ENCODE peak calls at places on chromosome 21, in nine cellular contexts. J is tibial artery, N is body of pancreas, W is keratinocyte, C is PC-3, K is upper lobe of right lung, V is adipocyte, L is transverse colon, Q is mucosa of descending colon. D is an unnamed sample. For H3K4me1 and H3K36me3, the result is how much of the 10 kb centered on the place peaks cover.

GRCh38 chr21:18493420-18493819 is 89.8 kb upstream of the TMPRSS15 start:
- DNase-seq in J (no peak), N (no peak), W (peak), C (peak), K (no peak), V (no peak), L (no peak), Q (no peak), D (no peak)

GRCh38 chr21:15000076-15000475 is 64.7 kb downstream of the NRIP1 start:
- DNase-seq in J (no peak), N (no peak), W (no peak), C (peak), K (no peak), V (peak), L (no peak), Q (no peak), D (no peak)

GRCh38 chr21:34885636-34886553 is 163.2 kb downstream of the RUNX1 start:
- DNase-seq in J (no peak), N (no peak), W (no peak), C (peak), K (no peak), V (peak), L (peak), Q (no peak), D (no peak)

GRCh38 chr21:35484032-35484431 is 434.9 kb upstream of the RUNX1 start:
- DNase-seq in J (no peak), N (no peak), W (no peak), C (no peak), K (no peak), V (no peak), L (no peak), Q (no peak), D (no peak)

GRCh38 chr21:35268817-35269216 is 219.7 kb upstream of the RUNX1 start:
- DNase-seq in J (no peak), N (no peak), W (no peak), C (no peak), K (no peak), V (no peak), L (no peak), Q (no peak), D (no peak)

GRCh38 chr21:21196848-21197247 is 198.6 kb downstream of the NCAM2 start:
- DNase-seq in J (no peak), N (no peak), W (no peak), C (no peak), K (no peak), V (no peak), L (no peak), Q (no peak), D (no peak)

GRCh38 chr21:28298251-28298672 is 694.4 kb downstream of the LTN1 start:
- DNase-seq in J (no peak), N (no peak), W (no peak), C (peak), K (no peak), V (peak), L (no peak), Q (no peak), D (no peak)

GRCh38 chr21:34351786-34352241 is 12.0 kb upstream of the KCNE2 start:
- DNase-seq in J (no peak), N (peak), W (no peak), C (peak), K (no peak), V (peak), L (peak), Q (no peak), D (no peak)

GRCh38 chr21:29717659-29718058 is 222.1 kb downstream of the GRIK1 start:
- DNase-seq in J (no peak), N (no peak), W (no peak), C (no peak), K (no peak), V (no peak), L (no peak), Q (no peak), D (no peak)

GRCh38 chr21:28833181-28833580 is 159.5 kb downstream of the LTN1 start:
- DNase-seq in J (no peak), N (no peak), W (no peak), C (peak), K (no peak), V (no peak), L (no peak), Q (no peak), D (no peak)

GRCh38 chr21:18646114-18646513 is 242.5 kb upstream of the TMPRSS15 start:
- DNase-seq in J (no peak), N (no peak), W (no peak), C (no peak), K (no peak), V (no peak), L (no peak), Q (no peak), D (no peak)

GRCh38 chr21:23401278-23401677 is 2206.0 kb downstream of the MRPL39 start:
- DNase-seq in J (no peak), N (no peak), W (no peak), C (peak), K (no peak), V (no peak), L (no peak), Q (no peak), D (no peak)

GRCh38 chr21:33976082-33976979 is 60.7 kb upstream of the ATP5PO start:
- DNase-seq in J (peak), N (peak), W (peak), C (peak), K (no peak), V (peak), L (peak), Q (no peak), D (no peak)

GRCh38 chr21:34006603-34007168 is 66.7 kb upstream of the MRPS6 start:
- DNase-seq in J (no peak), N (no peak), W (no peak), C (no peak), K (no peak), V (no peak), L (no peak), Q (no peak), D (no peak)

GRCh38 chr21:25964009-25964408 is 206.6 kb downstream of the APP start:
- DNase-seq in J (no peak), N (peak), W (no peak), C (peak), K (no peak), V (no peak), L (no peak), Q (no peak), D (no peak)

GRCh38 chr21:19609611-19610010 is 1206.0 kb upstream of the TMPRSS15 start:
- DNase-seq in J (no peak), N (no peak), W (no peak), C (peak), K (no peak), V (no peak), L (no peak), Q (no peak), D (no peak)

DNA sequence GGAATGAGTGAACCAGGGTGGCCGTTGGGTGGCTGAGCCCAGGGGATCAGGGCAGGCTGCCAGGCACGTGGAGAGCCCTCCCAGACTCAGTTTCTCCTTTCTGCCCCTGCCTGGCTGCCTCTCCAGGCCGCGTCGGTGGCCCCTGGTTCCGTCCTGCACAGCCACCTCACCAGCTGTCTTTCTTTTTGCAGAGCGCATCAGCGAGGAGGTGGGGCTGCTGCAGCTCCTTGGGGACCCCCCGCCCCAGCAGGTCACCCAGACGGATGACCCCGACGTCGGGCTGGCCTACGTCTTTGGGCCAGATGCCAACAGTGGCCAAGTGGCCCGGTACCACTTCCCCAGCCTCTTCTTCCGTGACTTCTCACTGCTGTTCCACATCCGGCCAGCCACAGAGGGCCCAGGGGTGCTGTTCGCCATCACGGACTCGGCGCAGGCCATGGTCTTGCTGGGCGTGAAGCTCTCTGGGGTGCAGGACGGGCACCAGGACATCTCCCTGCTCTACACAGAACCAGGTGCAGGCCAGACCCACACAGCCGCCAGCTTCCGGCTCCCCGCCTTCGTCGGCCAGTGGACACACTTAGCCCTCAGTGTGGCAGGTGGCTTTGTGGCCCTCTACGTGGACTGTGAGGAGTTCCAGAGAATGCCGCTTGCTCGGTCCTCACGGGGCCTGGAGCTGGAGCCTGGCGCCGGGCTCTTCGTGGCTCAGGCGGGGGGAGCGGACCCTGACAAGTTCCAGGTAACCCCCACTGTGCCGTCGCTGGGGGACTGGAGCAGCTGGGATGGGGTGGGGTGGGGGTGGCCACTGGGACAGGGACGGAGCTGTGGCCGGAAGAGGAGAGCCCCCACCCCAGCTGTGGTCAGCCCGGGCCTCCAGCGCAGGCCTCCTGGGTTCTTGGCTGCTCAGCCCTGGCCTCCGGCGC is 63.3 kb downstream of the COL18A1 start:
- DNase-seq in J (no peak), N (no peak), W (no peak), C (no peak), K (peak), V (no peak), L (no peak), Q (peak), D (peak)
- H3K4me1 ChIP-seq in J (under half), N (under half), W (under half), C (under half), K (under half), V (under half), L (under half), Q (under half), D (under half)

GRCh38 chr21:32666258-32666657 is 54.1 kb upstream of the CFAP298 start:
- DNase-seq in J (no peak), N (no peak), W (no peak), C (no peak), K (no peak), V (peak), L (no peak), Q (no peak), D (no peak)
- H3K36me3 ChIP-seq in J (half or more), N (under half), W (under half), C (under half), K (half or more), V (under half), L (half or more), Q (under half), D (under half)

GRCh38 chr21:36551326-36551725 is 71.4 kb upstream of the CLDN14 start:
- DNase-seq in J (no peak), N (no peak), W (no peak), C (no peak), K (no peak), V (no peak), L (no peak), Q (no peak), D (no peak)

GRCh38 chr21:36549470-36549869 is 69.5 kb upstream of the CLDN14 start:
- DNase-seq in J (peak), N (no peak), W (no peak), C (no peak), K (no peak), V (no peak), L (no peak), Q (no peak), D (no peak)

GRCh38 chr21:36552458-36552800 is 72.5 kb upstream of the CLDN14 start:
- DNase-seq in J (no peak), N (no peak), W (no peak), C (no peak), K (no peak), V (no peak), L (no peak), Q (no peak), D (no peak)

GRCh38 chr21:36551731-36552457 is 72.0 kb upstream of the CLDN14 start:
- DNase-seq in J (peak), N (no peak), W (no peak), C (no peak), K (no peak), V (peak), L (no peak), Q (no peak), D (no peak)

DNA sequence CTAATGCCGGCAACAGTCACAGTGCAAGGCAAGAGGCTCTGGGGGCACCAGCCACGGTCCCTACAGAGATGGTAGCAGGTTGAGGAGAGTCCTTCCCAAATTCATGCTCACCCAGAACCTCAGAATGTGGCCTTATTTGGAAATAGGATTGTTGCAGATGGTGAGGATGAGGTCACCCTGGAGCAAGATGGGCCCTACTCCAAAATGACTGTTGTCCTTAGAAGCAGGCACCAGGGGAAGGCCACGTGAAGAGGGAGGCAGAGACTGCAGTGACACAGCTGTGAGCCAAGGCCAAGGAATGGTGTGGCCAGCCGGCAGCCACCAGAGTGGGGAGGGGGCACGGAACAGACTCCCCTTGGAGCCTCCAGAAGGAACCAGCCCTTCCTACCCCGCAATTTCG is 70.8 kb upstream of the CLDN14 start:
- DNase-seq in J (peak), N (no peak), W (no peak), C (no peak), K (no peak), V (no peak), L (no peak), Q (no peak), D (no peak)
- H3K4me1 ChIP-seq in J (under half), N (under half), W (under half), C (under half), K (under half), V (under half), L (under half), Q (under half), D (under half)

DNA sequence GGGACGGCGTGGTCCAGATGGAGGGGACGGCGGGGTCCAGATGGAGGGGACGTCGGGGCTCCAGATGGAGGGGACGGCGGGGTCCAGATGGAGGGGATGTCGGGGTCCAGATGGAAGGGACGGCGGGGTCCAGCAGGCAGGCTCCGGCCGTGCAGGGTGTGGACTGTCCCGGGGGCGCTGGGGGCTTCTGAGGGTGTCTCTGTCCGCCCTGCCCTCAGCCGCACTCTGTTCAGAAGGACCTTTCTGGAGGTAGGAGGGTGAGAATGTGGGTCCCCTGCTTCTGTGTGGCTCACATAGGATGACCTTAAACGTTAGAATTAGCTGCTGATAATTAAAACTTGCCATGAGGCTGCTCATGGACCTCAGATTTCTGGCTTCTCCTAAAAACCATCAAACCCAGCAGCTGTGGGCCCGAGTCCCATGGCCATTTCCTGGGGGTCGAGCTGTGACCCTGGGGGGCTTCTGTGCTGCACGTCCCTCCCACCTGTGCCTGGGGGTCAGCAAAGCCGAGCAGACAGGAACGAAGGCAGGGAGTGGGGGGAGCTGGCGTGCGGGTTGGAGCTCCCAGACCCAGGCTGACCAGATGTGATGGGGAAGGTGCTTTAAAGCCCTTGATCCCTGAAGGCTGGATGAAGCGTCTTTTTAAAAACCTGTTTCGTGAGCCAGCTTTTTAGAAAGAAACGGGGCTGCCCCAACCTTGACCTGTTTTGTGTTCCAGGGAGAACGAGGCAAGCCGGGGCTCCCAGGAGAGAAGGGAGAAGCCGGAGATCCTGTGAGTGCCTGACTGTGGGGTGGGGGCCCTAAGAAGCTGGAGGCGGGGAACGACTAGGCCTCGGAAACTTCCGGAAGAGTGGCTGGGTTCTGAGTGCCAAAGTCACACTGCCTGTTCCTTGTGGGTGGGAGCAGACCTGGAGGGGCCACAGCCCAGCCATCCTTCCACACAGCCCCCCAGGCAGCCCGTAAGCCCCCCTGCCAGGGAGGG is 7.1 kb downstream of the COL6A1 start:
- DNase-seq in J (no peak), N (no peak), W (no peak), C (no peak), K (peak), V (no peak), L (no peak), Q (peak), D (peak)
- H3K36me3 ChIP-seq in J (half or more), N (under half), W (under half), C (under half), K (under half), V (half or more), L (under half), Q (under half), D (under half)

GRCh38 chr21:44847261-44848056 is 26.0 kb downstream of the PTTG1IP start:
- DNase-seq in J (peak), N (no peak), W (no peak), C (no peak), K (peak), V (no peak), L (no peak), Q (no peak), D (peak)

GRCh38 chr21:44850905-44851657 is 22.4 kb downstream of the PTTG1IP start:
- DNase-seq in J (peak), N (no peak), W (no peak), C (no peak), K (peak), V (no peak), L (no peak), Q (no peak), D (peak)

GRCh38 chr21:44849616-44850130 is 23.8 kb downstream of the PTTG1IP start:
- DNase-seq in J (peak), N (no peak), W (no peak), C (no peak), K (peak), V (no peak), L (peak), Q (no peak), D (no peak)

GRCh38 chr21:44850208-44850800 is 23.2 kb downstream of the PTTG1IP start:
- DNase-seq in J (peak), N (no peak), W (no peak), C (no peak), K (peak), V (no peak), L (peak), Q (no peak), D (peak)

DNA sequence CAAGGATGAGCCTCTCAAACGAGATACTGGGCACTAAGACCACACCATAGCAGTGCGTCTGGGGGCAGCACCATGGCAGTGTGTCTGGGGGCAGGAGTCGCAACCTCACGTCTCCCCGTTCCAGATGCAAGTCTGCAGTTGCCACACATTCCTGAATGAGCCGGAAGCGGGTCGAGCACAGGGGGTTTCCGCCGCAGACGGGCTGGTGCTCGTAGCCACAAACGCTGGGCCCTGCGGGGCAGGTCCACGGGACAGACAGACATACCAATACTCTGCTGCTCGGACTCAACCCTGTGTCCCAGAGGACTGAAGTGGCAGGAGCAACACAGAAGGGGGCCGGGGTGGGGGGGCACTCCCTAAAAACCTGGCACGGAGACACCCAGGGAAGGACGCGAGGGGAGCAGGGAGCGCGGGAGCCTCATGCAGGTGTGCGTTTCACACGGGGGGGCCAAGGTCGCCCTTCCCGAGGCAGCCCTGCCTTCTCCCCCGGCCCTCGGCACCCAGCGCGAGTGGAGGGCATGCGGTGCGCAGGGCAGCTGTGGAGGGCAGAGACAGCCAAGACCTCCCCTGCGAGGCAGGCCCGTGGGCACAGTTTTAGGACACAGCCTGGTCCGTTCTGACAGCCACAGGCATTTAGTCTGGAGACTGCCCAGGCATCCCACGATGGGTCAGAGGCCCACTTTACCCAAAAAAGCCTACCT is 24.5 kb downstream of the PTTG1IP start:
- DNase-seq in J (peak), N (no peak), W (no peak), C (no peak), K (peak), V (no peak), L (no peak), Q (no peak), D (peak)
- H3K4me1 ChIP-seq in J (under half), N (under half), W (under half), C (under half), K (under half), V (under half), L (half or more), Q (half or more), D (under half)

GRCh38 chr21:41249476-41249875 is 67.1 kb upstream of the FAM3B start:
- DNase-seq in J (no peak), N (no peak), W (no peak), C (no peak), K (no peak), V (no peak), L (no peak), Q (no peak), D (no peak)

GRCh38 chr21:41247976-41248545 is 68.5 kb upstream of the FAM3B start:
- DNase-seq in J (no peak), N (no peak), W (no peak), C (no peak), K (no peak), V (no peak), L (no peak), Q (no peak), D (no peak)

GRCh38 chr21:41251961-41252642 is 64.5 kb upstream of the FAM3B start:
- DNase-seq in J (no peak), N (no peak), W (no peak), C (peak), K (no peak), V (peak), L (no peak), Q (no peak), D (no peak)

GRCh38 chr21:41247561-41247968 is 69.0 kb upstream of the FAM3B start:
- DNase-seq in J (peak), N (peak), W (no peak), C (no peak), K (no peak), V (no peak), L (peak), Q (no peak), D (no peak)

GRCh38 chr21:41250519-41250918 is 66.1 kb upstream of the FAM3B start:
- DNase-seq in J (no peak), N (peak), W (no peak), C (peak), K (no peak), V (no peak), L (no peak), Q (no peak), D (no peak)
- H3K36me3 ChIP-seq in J (half or more), N (under half), W (under half), C (under half), K (under half), V (under half), L (under half), Q (under half), D (under half)

DNA sequence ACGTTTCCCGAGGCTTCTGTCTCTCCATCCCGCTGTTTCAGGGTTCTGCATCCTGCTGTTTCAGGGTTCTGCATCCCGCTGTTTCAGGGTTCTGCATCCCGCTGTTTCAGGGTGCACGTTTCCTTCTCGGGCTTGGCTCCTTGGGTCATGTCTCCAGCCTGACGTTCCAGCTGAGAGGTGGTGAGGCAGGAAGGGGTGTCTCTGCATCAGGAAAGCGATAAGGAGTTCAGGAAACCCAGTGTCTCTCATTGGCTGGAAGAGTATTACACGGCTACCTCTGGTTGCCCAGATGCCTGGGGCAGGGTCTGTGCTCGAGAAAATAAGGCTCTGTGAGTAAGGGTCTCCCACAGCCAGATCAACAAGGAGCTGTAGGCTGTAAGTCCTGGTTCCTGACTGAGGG is 21.1 kb downstream of the ADARB1 start:
- DNase-seq in J (no peak), N (no peak), W (no peak), C (no peak), K (no peak), V (no peak), L (no peak), Q (no peak), D (no peak)
- H3K4me1 ChIP-seq in J (under half), N (under half), W (under half), C (under half), K (under half), V (under half), L (under half), Q (under half), D (under half)

GRCh38 chr21:45262616-45263015 is 25.1 kb downstream of the POFUT2 start:
- DNase-seq in J (peak), N (no peak), W (no peak), C (no peak), K (peak), V (no peak), L (peak), Q (no peak), D (peak)
- H3K36me3 ChIP-seq in J (under half), N (under half), W (under half), C (under half), K (under half), V (under half), L (under half), Q (under half), D (under half)

D was measured in kidney.